ENCODE peak calls at places on chromosome 1, in ten cellular contexts. Y is AG10803, O is mammary epithelial cell, N is EH, P is NCI-H2171, U is right lobe of liver, I is neural progenitor cell, Q is GM13977, J is astrocyte of the spinal cord, E is fibroblast of the aortic adventitia. L is an unnamed sample.

GRCh38 chr1:27855085-27855484 is 17.3 kb upstream of the THEMIS2 start:
- DNase-seq in Y (no peak), O (no peak), N (no peak), P (no peak), U (no peak), I (no peak), Q (no peak), J (no peak), E (no peak), L (no peak)

GRCh38 chr1:209403921-209404320 is 179.6 kb upstream of the CAMK1G start:
- DNase-seq in Y (no peak), O (peak), N (no peak), P (no peak), U (no peak), I (no peak), Q (no peak), J (no peak), E (no peak), L (no peak)

GRCh38 chr1:88302843-88303486 is 381.1 kb upstream of the PKN2 start:
- DNase-seq in Y (peak), O (no peak), N (peak), P (peak), U (no peak), I (peak), Q (no peak), J (peak), E (peak), L (peak)

GRCh38 chr1:246214708-246215504 is 292.2 kb downstream of the SMYD3 start:
- DNase-seq in Y (peak), O (peak), N (peak), P (no peak), U (no peak), I (no peak), Q (peak), J (peak), E (peak), L (peak)

GRCh38 chr1:27491748-27492700 is 2.1 kb upstream of the WASF2 start:
- DNase-seq in Y (peak), O (no peak), N (peak), P (no peak), U (no peak), I (no peak), Q (peak), J (peak), E (peak), L (no peak)

GRCh38 chr1:1398677-1399186 is 403 bp downstream of the CCNL2 start:
- DNase-seq in Y (no peak), O (no peak), N (no peak), P (no peak), U (no peak), I (no peak), Q (no peak), J (no peak), E (no peak), L (no peak)

GRCh38 chr1:94746635-94747525 is 73.3 kb upstream of the SLC44A3 start:
- DNase-seq in Y (peak), O (no peak), N (peak), P (no peak), U (no peak), I (peak), Q (no peak), J (no peak), E (no peak), L (no peak)

GRCh38 chr1:76186617-76187016 is 112.1 kb downstream of the ST6GALNAC3 start:
- DNase-seq in Y (no peak), O (no peak), N (no peak), P (no peak), U (no peak), I (no peak), Q (no peak), J (no peak), E (no peak), L (no peak)

GRCh38 chr1:31955917-31956736 is 18.0 kb upstream of the PTP4A2 start:
- DNase-seq in Y (peak), O (peak), N (peak), P (no peak), U (peak), I (peak), Q (peak), J (peak), E (peak), L (peak)

GRCh38 chr1:111133863-111134262 is 6.0 kb downstream of the DRAM2 start:
- DNase-seq in Y (no peak), O (no peak), N (no peak), P (no peak), U (no peak), I (no peak), Q (no peak), J (no peak), E (no peak), L (no peak)

GRCh38 chr1:53470155-53470554 is 11.0 kb downstream of the DMRTB1 start:
- DNase-seq in Y (peak), O (peak), N (peak), P (no peak), U (peak), I (peak), Q (no peak), J (peak), E (peak), L (peak)

GRCh38 chr1:231028676-231029075 is 11.4 kb downstream of the FAM89A start:
- DNase-seq in Y (no peak), O (no peak), N (no peak), P (no peak), U (no peak), I (peak), Q (no peak), J (no peak), E (no peak), L (no peak)

GRCh38 chr1:45895406-45895805 is 92.0 kb downstream of the MAST2 start:
- DNase-seq in Y (no peak), O (peak), N (no peak), P (no peak), U (no peak), I (no peak), Q (no peak), J (no peak), E (no peak), L (no peak)

GRCh38 chr1:94061513-94062443 is 59.2 kb downstream of the ABCA4 start:
- DNase-seq in Y (peak), O (peak), N (peak), P (no peak), U (peak), I (peak), Q (peak), J (peak), E (peak), L (peak)

GRCh38 chr1:63590161-63590560 is 3.0 kb upstream of the PGM1 start:
- DNase-seq in Y (no peak), O (no peak), N (peak), P (no peak), U (no peak), I (no peak), Q (no peak), J (peak), E (peak), L (no peak)